ENCODE peak calls at places on chromosomes 16 and 17, in eight cellular contexts. One of them, this sample, is unnamed.

GRCh38 chr17:76515291-76515949 is 14.2 kb upstream of the RHBDF2 start:
- DNase-seq in mesendoderm: no peak
- DNase-seq in cardiac muscle cell: peak; percentile 96
- DNase-seq in GF-D8: peak; percentile 57
- DNase-seq in stimulated activated naive CD8-positive, alpha-beta T cell treated with anti-CD3 and anti-CD28 coated beads, Interleukin-15, amount 100 ng/mL, for 72 hours: peak; percentile 91
- DNase-seq in NCI-H1930: no peak
- DNase-seq in CD4-positive, alpha-beta memory T cell: peak; percentile 93
- DNase-seq in amniotic epithelial cell: peak; percentile 83
- DNase-seq in this sample: no peak

GRCh38 chr16:51994597-51994996 is 552.3 kb downstream of the TOX3 start:
- DNase-seq in mesendoderm: no peak
- DNase-seq in cardiac muscle cell: no peak
- DNase-seq in GF-D8: no peak
- DNase-seq in stimulated activated naive CD8-positive, alpha-beta T cell treated with anti-CD3 and anti-CD28 coated beads, Interleukin-15, amount 100 ng/mL, for 72 hours: no peak
- DNase-seq in NCI-H1930: no peak
- DNase-seq in CD4-positive, alpha-beta memory T cell: no peak
- DNase-seq in amniotic epithelial cell: no peak
- DNase-seq in this sample: no peak

GRCh38 chr17:46942441-46943217 is 19.7 kb downstream of the GOSR2 start:
- DNase-seq in mesendoderm: peak; percentile 81
- DNase-seq in cardiac muscle cell: peak; percentile 89
- DNase-seq in GF-D8: peak; percentile 17
- DNase-seq in stimulated activated naive CD8-positive, alpha-beta T cell treated with anti-CD3 and anti-CD28 coated beads, Interleukin-15, amount 100 ng/mL, for 72 hours: peak; percentile 41
- DNase-seq in NCI-H1930: peak; percentile 52
- DNase-seq in CD4-positive, alpha-beta memory T cell: peak; percentile 18
- DNase-seq in amniotic epithelial cell: peak; percentile 73
- DNase-seq in this sample: peak; percentile 96

GRCh38 chr17:28071179-28071578 is 28.7 kb downstream of the NLK start:
- DNase-seq in mesendoderm: no peak
- DNase-seq in cardiac muscle cell: no peak
- DNase-seq in GF-D8: no peak
- DNase-seq in stimulated activated naive CD8-positive, alpha-beta T cell treated with anti-CD3 and anti-CD28 coated beads, Interleukin-15, amount 100 ng/mL, for 72 hours: no peak
- DNase-seq in NCI-H1930: no peak
- DNase-seq in CD4-positive, alpha-beta memory T cell: no peak
- DNase-seq in amniotic epithelial cell: no peak
- DNase-seq in this sample: no peak

GRCh38 chr17:45929344-45929743 is 35.0 kb downstream of the MAPT start:
- DNase-seq in mesendoderm: no peak
- DNase-seq in cardiac muscle cell: no peak
- DNase-seq in GF-D8: no peak
- DNase-seq in stimulated activated naive CD8-positive, alpha-beta T cell treated with anti-CD3 and anti-CD28 coated beads, Interleukin-15, amount 100 ng/mL, for 72 hours: no peak
- DNase-seq in NCI-H1930: no peak
- DNase-seq in CD4-positive, alpha-beta memory T cell: no peak
- DNase-seq in amniotic epithelial cell: no peak
- DNase-seq in this sample: no peak

GRCh38 chr16:77133706-77134105 is 57.3 kb upstream of the MON1B start:
- DNase-seq in mesendoderm: no peak
- DNase-seq in cardiac muscle cell: no peak
- DNase-seq in GF-D8: no peak
- DNase-seq in stimulated activated naive CD8-positive, alpha-beta T cell treated with anti-CD3 and anti-CD28 coated beads, Interleukin-15, amount 100 ng/mL, for 72 hours: no peak
- DNase-seq in NCI-H1930: no peak
- DNase-seq in CD4-positive, alpha-beta memory T cell: no peak
- DNase-seq in amniotic epithelial cell: no peak
- DNase-seq in this sample: peak; percentile 74

GRCh38 chr17:29640413-29640812 is 17.7 kb upstream of the CORO6 start:
- DNase-seq in mesendoderm: peak; percentile 37
- DNase-seq in cardiac muscle cell: peak; percentile 57
- DNase-seq in GF-D8: no peak
- DNase-seq in stimulated activated naive CD8-positive, alpha-beta T cell treated with anti-CD3 and anti-CD28 coated beads, Interleukin-15, amount 100 ng/mL, for 72 hours: no peak
- DNase-seq in NCI-H1930: no peak
- DNase-seq in CD4-positive, alpha-beta memory T cell: no peak
- DNase-seq in amniotic epithelial cell: peak; percentile 54
- DNase-seq in this sample: no peak

GRCh38 chr16:15460601-15461000 is 26.2 kb downstream of the BMERB1 start:
- DNase-seq in mesendoderm: no peak
- DNase-seq in cardiac muscle cell: no peak
- DNase-seq in GF-D8: no peak
- DNase-seq in stimulated activated naive CD8-positive, alpha-beta T cell treated with anti-CD3 and anti-CD28 coated beads, Interleukin-15, amount 100 ng/mL, for 72 hours: no peak
- DNase-seq in NCI-H1930: no peak
- DNase-seq in CD4-positive, alpha-beta memory T cell: no peak
- DNase-seq in amniotic epithelial cell: no peak
- DNase-seq in this sample: no peak

GRCh38 chr17:74805543-74805991 is 29.4 kb upstream of the NAT9 start:
- DNase-seq in mesendoderm: no peak
- DNase-seq in cardiac muscle cell: no peak
- DNase-seq in GF-D8: no peak
- DNase-seq in stimulated activated naive CD8-positive, alpha-beta T cell treated with anti-CD3 and anti-CD28 coated beads, Interleukin-15, amount 100 ng/mL, for 72 hours: no peak
- DNase-seq in NCI-H1930: no peak
- DNase-seq in CD4-positive, alpha-beta memory T cell: no peak
- DNase-seq in amniotic epithelial cell: no peak
- DNase-seq in this sample: no peak

GRCh38 chr17:49393491-49394255 is 21.0 kb downstream of the PHB1 start:
- DNase-seq in mesendoderm: no peak
- DNase-seq in cardiac muscle cell: peak; percentile 25
- DNase-seq in GF-D8: peak; percentile 52
- DNase-seq in stimulated activated naive CD8-positive, alpha-beta T cell treated with anti-CD3 and anti-CD28 coated beads, Interleukin-15, amount 100 ng/mL, for 72 hours: no peak
- DNase-seq in NCI-H1930: no peak
- DNase-seq in CD4-positive, alpha-beta memory T cell: no peak
- DNase-seq in amniotic epithelial cell: no peak
- DNase-seq in this sample: no peak

GRCh38 chr16:26952411-26952810 is 114.3 kb upstream of the C16orf82 start:
- DNase-seq in mesendoderm: peak; percentile 25
- DNase-seq in cardiac muscle cell: no peak
- DNase-seq in GF-D8: no peak
- DNase-seq in stimulated activated naive CD8-positive, alpha-beta T cell treated with anti-CD3 and anti-CD28 coated beads, Interleukin-15, amount 100 ng/mL, for 72 hours: no peak
- DNase-seq in NCI-H1930: no peak
- DNase-seq in CD4-positive, alpha-beta memory T cell: no peak
- DNase-seq in amniotic epithelial cell: no peak
- DNase-seq in this sample: peak; percentile 57

GRCh38 chr17:43126911-43127290 is 1.7 kb upstream of the BRCA1 start:
- DNase-seq in mesendoderm: no peak
- DNase-seq in cardiac muscle cell: no peak
- DNase-seq in GF-D8: no peak
- DNase-seq in stimulated activated naive CD8-positive, alpha-beta T cell treated with anti-CD3 and anti-CD28 coated beads, Interleukin-15, amount 100 ng/mL, for 72 hours: no peak
- DNase-seq in NCI-H1930: no peak
- DNase-seq in CD4-positive, alpha-beta memory T cell: no peak
- DNase-seq in amniotic epithelial cell: no peak
- DNase-seq in this sample: peak; percentile 42

GRCh38 chr17:54967621-54968258 is 714 bp downstream of the COX11 start:
- DNase-seq in mesendoderm: peak; percentile 67
- DNase-seq in cardiac muscle cell: peak; percentile 26
- DNase-seq in GF-D8: no peak
- DNase-seq in stimulated activated naive CD8-positive, alpha-beta T cell treated with anti-CD3 and anti-CD28 coated beads, Interleukin-15, amount 100 ng/mL, for 72 hours: no peak
- DNase-seq in NCI-H1930: peak; percentile 36
- DNase-seq in CD4-positive, alpha-beta memory T cell: peak; percentile 0
- DNase-seq in amniotic epithelial cell: peak; percentile 56
- DNase-seq in this sample: peak; percentile 67

GRCh38 chr17:56694825-56695224 is 101.3 kb downstream of the NOG start:
- DNase-seq in mesendoderm: no peak
- DNase-seq in cardiac muscle cell: no peak
- DNase-seq in GF-D8: no peak
- DNase-seq in stimulated activated naive CD8-positive, alpha-beta T cell treated with anti-CD3 and anti-CD28 coated beads, Interleukin-15, amount 100 ng/mL, for 72 hours: no peak
- DNase-seq in NCI-H1930: no peak
- DNase-seq in CD4-positive, alpha-beta memory T cell: no peak
- DNase-seq in amniotic epithelial cell: no peak
- DNase-seq in this sample: no peak

GRCh38 chr16:49466881-49467280 is 93.3 kb downstream of the C16orf78 start:
- DNase-seq in mesendoderm: no peak
- DNase-seq in cardiac muscle cell: no peak
- DNase-seq in GF-D8: no peak
- DNase-seq in stimulated activated naive CD8-positive, alpha-beta T cell treated with anti-CD3 and anti-CD28 coated beads, Interleukin-15, amount 100 ng/mL, for 72 hours: no peak
- DNase-seq in NCI-H1930: no peak
- DNase-seq in CD4-positive, alpha-beta memory T cell: no peak
- DNase-seq in amniotic epithelial cell: no peak
- DNase-seq in this sample: peak; percentile 36

GRCh38 chr17:78538033-78538776 is 39.0 kb downstream of the DNAH17 start:
- DNase-seq in mesendoderm: peak; percentile 32
- DNase-seq in cardiac muscle cell: peak; percentile 38
- DNase-seq in GF-D8: no peak
- DNase-seq in stimulated activated naive CD8-positive, alpha-beta T cell treated with anti-CD3 and anti-CD28 coated beads, Interleukin-15, amount 100 ng/mL, for 72 hours: peak; percentile 20
- DNase-seq in NCI-H1930: no peak
- DNase-seq in CD4-positive, alpha-beta memory T cell: no peak
- DNase-seq in amniotic epithelial cell: no peak
- DNase-seq in this sample: peak; percentile 52

GRCh38 chr17:66777689-66778225 is 57.2 kb upstream of the CACNG5 start:
- DNase-seq in mesendoderm: peak; percentile 96
- DNase-seq in cardiac muscle cell: peak; percentile 22
- DNase-seq in GF-D8: no peak
- DNase-seq in stimulated activated naive CD8-positive, alpha-beta T cell treated with anti-CD3 and anti-CD28 coated beads, Interleukin-15, amount 100 ng/mL, for 72 hours: no peak
- DNase-seq in NCI-H1930: no peak
- DNase-seq in CD4-positive, alpha-beta memory T cell: no peak
- DNase-seq in amniotic epithelial cell: peak; percentile 13
- DNase-seq in this sample: peak; percentile 94

GRCh38 chr17:46772879-46773620 is 45.4 kb downstream of the WNT3 start:
- DNase-seq in mesendoderm: peak; percentile 80
- DNase-seq in cardiac muscle cell: no peak
- DNase-seq in GF-D8: peak; percentile 9
- DNase-seq in stimulated activated naive CD8-positive, alpha-beta T cell treated with anti-CD3 and anti-CD28 coated beads, Interleukin-15, amount 100 ng/mL, for 72 hours: no peak
- DNase-seq in NCI-H1930: no peak
- DNase-seq in CD4-positive, alpha-beta memory T cell: no peak
- DNase-seq in amniotic epithelial cell: no peak
- DNase-seq in this sample: peak; percentile 92

GRCh38 chr16:29025218-29025617 is 40.4 kb downstream of the LAT start:
- DNase-seq in mesendoderm: peak; percentile 13
- DNase-seq in cardiac muscle cell: no peak
- DNase-seq in GF-D8: no peak
- DNase-seq in stimulated activated naive CD8-positive, alpha-beta T cell treated with anti-CD3 and anti-CD28 coated beads, Interleukin-15, amount 100 ng/mL, for 72 hours: peak; percentile 10
- DNase-seq in NCI-H1930: no peak
- DNase-seq in CD4-positive, alpha-beta memory T cell: no peak
- DNase-seq in amniotic epithelial cell: no peak
- DNase-seq in this sample: no peak

GRCh38 chr17:57404807-57405485 is 148.6 kb downstream of the MSI2 start:
- DNase-seq in mesendoderm: no peak
- DNase-seq in cardiac muscle cell: no peak
- DNase-seq in GF-D8: no peak
- DNase-seq in stimulated activated naive CD8-positive, alpha-beta T cell treated with anti-CD3 and anti-CD28 coated beads, Interleukin-15, amount 100 ng/mL, for 72 hours: no peak
- DNase-seq in NCI-H1930: no peak
- DNase-seq in CD4-positive, alpha-beta memory T cell: no peak
- DNase-seq in amniotic epithelial cell: no peak
- DNase-seq in this sample: no peak

GRCh38 chr17:50211249-50212120 is 10.1 kb upstream of the COL1A1 start:
- DNase-seq in mesendoderm: peak; percentile 42
- DNase-seq in cardiac muscle cell: peak; percentile 64
- DNase-seq in GF-D8: no peak
- DNase-seq in stimulated activated naive CD8-positive, alpha-beta T cell treated with anti-CD3 and anti-CD28 coated beads, Interleukin-15, amount 100 ng/mL, for 72 hours: no peak
- DNase-seq in NCI-H1930: no peak
- DNase-seq in CD4-positive, alpha-beta memory T cell: no peak
- DNase-seq in amniotic epithelial cell: peak; percentile 56
- DNase-seq in this sample: peak; percentile 70

GRCh38 chr17:40319651-40320550 is 10.9 kb downstream of the RARA start:
- DNase-seq in mesendoderm: no peak
- DNase-seq in cardiac muscle cell: no peak
- DNase-seq in GF-D8: peak; percentile 24
- DNase-seq in stimulated activated naive CD8-positive, alpha-beta T cell treated with anti-CD3 and anti-CD28 coated beads, Interleukin-15, amount 100 ng/mL, for 72 hours: peak; percentile 60
- DNase-seq in NCI-H1930: no peak
- DNase-seq in CD4-positive, alpha-beta memory T cell: peak; percentile 81
- DNase-seq in amniotic epithelial cell: no peak
- DNase-seq in this sample: no peak

GRCh38 chr17:66373944-66374817 is 71.8 kb downstream of the PRKCA start:
- DNase-seq in mesendoderm: peak; percentile 58
- DNase-seq in cardiac muscle cell: peak; percentile 46
- DNase-seq in GF-D8: no peak
- DNase-seq in stimulated activated naive CD8-positive, alpha-beta T cell treated with anti-CD3 and anti-CD28 coated beads, Interleukin-15, amount 100 ng/mL, for 72 hours: peak; percentile 73
- DNase-seq in NCI-H1930: no peak
- DNase-seq in CD4-positive, alpha-beta memory T cell: peak; percentile 53
- DNase-seq in amniotic epithelial cell: peak; percentile 38
- DNase-seq in this sample: peak; percentile 86

GRCh38 chr16:50438041-50438437 is 69.3 kb upstream of the BRD7 start:
- DNase-seq in mesendoderm: no peak
- DNase-seq in cardiac muscle cell: no peak
- DNase-seq in GF-D8: no peak
- DNase-seq in stimulated activated naive CD8-positive, alpha-beta T cell treated with anti-CD3 and anti-CD28 coated beads, Interleukin-15, amount 100 ng/mL, for 72 hours: no peak
- DNase-seq in NCI-H1930: no peak
- DNase-seq in CD4-positive, alpha-beta memory T cell: no peak
- DNase-seq in amniotic epithelial cell: no peak
- DNase-seq in this sample: peak; percentile 31